ENCODE peak calls at places on chromosomes 7 and 10, in five cellular contexts. One of them, this sample, is unnamed.

GRCh38 chr10:52447931-52448353 is 133.9 kb downstream of the DKK1 start:
- DNase-seq in heart right ventricle: no peak
- DNase-seq in colonic mucosa: no peak
- DNase-seq in HCT116: no peak
- DNase-seq in WERI-Rb-1: no peak
- DNase-seq in this sample: no peak

GRCh38 chr7:16753932-16754571 is 497 bp downstream of the TSPAN13 start:
- DNase-seq in colonic mucosa: peak
- DNase-seq in HCT116: no peak
- DNase-seq in WERI-Rb-1: peak
- DNase-seq in heart right ventricle: peak
- DNase-seq in this sample: no peak

GRCh38 chr7:132029369-132030160 is 473.1 kb upstream of the PODXL start:
- DNase-seq in heart right ventricle: no peak
- DNase-seq in colonic mucosa: no peak
- DNase-seq in WERI-Rb-1: no peak
- DNase-seq in HCT116: no peak
- DNase-seq in this sample: no peak

GRCh38 chr7:93835684-93836083 is 54.9 kb downstream of the TFPI2 start:
- DNase-seq in HCT116: no peak
- DNase-seq in colonic mucosa: no peak
- DNase-seq in WERI-Rb-1: no peak
- DNase-seq in heart right ventricle: no peak
- DNase-seq in this sample: no peak

GRCh38 chr7:28411876-28412662 is at the start of gene CREB5:
- DNase-seq in heart right ventricle: peak
- DNase-seq in HCT116: no peak
- DNase-seq in WERI-Rb-1: no peak
- DNase-seq in colonic mucosa: no peak
- DNase-seq in this sample: no peak

GRCh38 chr10:30820282-30820991 is 190.9 kb upstream of the LYZL2 start:
- DNase-seq in WERI-Rb-1: no peak
- DNase-seq in colonic mucosa: no peak
- DNase-seq in HCT116: no peak
- DNase-seq in heart right ventricle: no peak
- DNase-seq in this sample: peak

GRCh38 chr10:46091834-46092522 is 45.9 kb upstream of the MSMB start:
- DNase-seq in HCT116: no peak
- DNase-seq in colonic mucosa: no peak
- DNase-seq in WERI-Rb-1: peak
- DNase-seq in heart right ventricle: no peak
- DNase-seq in this sample: no peak

GRCh38 chr7:31327071-31327470 is 13.5 kb downstream of the NEUROD6 start:
- DNase-seq in WERI-Rb-1: no peak
- DNase-seq in heart right ventricle: no peak
- DNase-seq in colonic mucosa: no peak
- DNase-seq in HCT116: no peak
- DNase-seq in this sample: no peak

GRCh38 chr10:131946321-131946751 is 35.4 kb downstream of the BNIP3 start:
- DNase-seq in WERI-Rb-1: no peak
- DNase-seq in heart right ventricle: no peak
- DNase-seq in colonic mucosa: no peak
- DNase-seq in HCT116: no peak
- DNase-seq in this sample: peak

GRCh38 chr7:45698527-45699309 is 124.5 kb downstream of the ADCY1 start:
- DNase-seq in HCT116: no peak
- DNase-seq in colonic mucosa: peak
- DNase-seq in heart right ventricle: no peak
- DNase-seq in WERI-Rb-1: no peak
- DNase-seq in this sample: no peak

GRCh38 chr10:45373783-45374450 is at the start of gene ALOX5:
- DNase-seq in HCT116: no peak
- DNase-seq in WERI-Rb-1: peak
- DNase-seq in colonic mucosa: peak
- DNase-seq in heart right ventricle: peak
- DNase-seq in this sample: no peak

GRCh38 chr10:117741524-117741923 is 199.0 kb downstream of the EMX2 start:
- DNase-seq in colonic mucosa: no peak
- DNase-seq in WERI-Rb-1: no peak
- DNase-seq in HCT116: no peak
- DNase-seq in heart right ventricle: no peak
- DNase-seq in this sample: no peak

GRCh38 chr10:73289958-73290357 is 37.5 kb upstream of the MRPS16 start:
- DNase-seq in HCT116: no peak
- DNase-seq in colonic mucosa: no peak
- DNase-seq in WERI-Rb-1: no peak
- DNase-seq in heart right ventricle: no peak
- DNase-seq in this sample: no peak

GRCh38 chr7:7323352-7323751 is 141.0 kb downstream of the C1GALT1 start:
- DNase-seq in heart right ventricle: no peak
- DNase-seq in HCT116: no peak
- DNase-seq in colonic mucosa: no peak
- DNase-seq in WERI-Rb-1: no peak
- DNase-seq in this sample: no peak

GRCh38 chr7:35658602-35659201 is 36.2 kb downstream of the HERPUD2 start:
- DNase-seq in heart right ventricle: no peak
- DNase-seq in WERI-Rb-1: no peak
- DNase-seq in colonic mucosa: no peak
- DNase-seq in HCT116: no peak
- DNase-seq in this sample: no peak

GRCh38 chr10:63671317-63671937 is 150.2 kb downstream of the REEP3 start:
- DNase-seq in colonic mucosa: no peak
- DNase-seq in HCT116: no peak
- DNase-seq in WERI-Rb-1: no peak
- DNase-seq in heart right ventricle: peak
- DNase-seq in this sample: peak

GRCh38 chr7:142328006-142328405 is 70.1 kb upstream of the PRSS58 start:
- DNase-seq in WERI-Rb-1: peak
- DNase-seq in HCT116: no peak
- DNase-seq in colonic mucosa: no peak
- DNase-seq in heart right ventricle: no peak
- DNase-seq in this sample: no peak

GRCh38 chr7:139659922-139660316 is 117.9 kb downstream of the HIPK2 start:
- DNase-seq in HCT116: no peak
- DNase-seq in heart right ventricle: no peak
- DNase-seq in colonic mucosa: no peak
- DNase-seq in WERI-Rb-1: no peak
- DNase-seq in this sample: no peak

GRCh38 chr10:128850647-128851046 is 616.4 kb upstream of the MGMT start:
- DNase-seq in heart right ventricle: no peak
- DNase-seq in WERI-Rb-1: no peak
- DNase-seq in HCT116: no peak
- DNase-seq in colonic mucosa: no peak
- DNase-seq in this sample: no peak

GRCh38 chr7:1555046-1555812 is 776 bp downstream of the TMEM184A start:
- DNase-seq in colonic mucosa: peak
- DNase-seq in HCT116: no peak
- DNase-seq in WERI-Rb-1: peak
- DNase-seq in heart right ventricle: no peak
- DNase-seq in this sample: peak

DNA sequence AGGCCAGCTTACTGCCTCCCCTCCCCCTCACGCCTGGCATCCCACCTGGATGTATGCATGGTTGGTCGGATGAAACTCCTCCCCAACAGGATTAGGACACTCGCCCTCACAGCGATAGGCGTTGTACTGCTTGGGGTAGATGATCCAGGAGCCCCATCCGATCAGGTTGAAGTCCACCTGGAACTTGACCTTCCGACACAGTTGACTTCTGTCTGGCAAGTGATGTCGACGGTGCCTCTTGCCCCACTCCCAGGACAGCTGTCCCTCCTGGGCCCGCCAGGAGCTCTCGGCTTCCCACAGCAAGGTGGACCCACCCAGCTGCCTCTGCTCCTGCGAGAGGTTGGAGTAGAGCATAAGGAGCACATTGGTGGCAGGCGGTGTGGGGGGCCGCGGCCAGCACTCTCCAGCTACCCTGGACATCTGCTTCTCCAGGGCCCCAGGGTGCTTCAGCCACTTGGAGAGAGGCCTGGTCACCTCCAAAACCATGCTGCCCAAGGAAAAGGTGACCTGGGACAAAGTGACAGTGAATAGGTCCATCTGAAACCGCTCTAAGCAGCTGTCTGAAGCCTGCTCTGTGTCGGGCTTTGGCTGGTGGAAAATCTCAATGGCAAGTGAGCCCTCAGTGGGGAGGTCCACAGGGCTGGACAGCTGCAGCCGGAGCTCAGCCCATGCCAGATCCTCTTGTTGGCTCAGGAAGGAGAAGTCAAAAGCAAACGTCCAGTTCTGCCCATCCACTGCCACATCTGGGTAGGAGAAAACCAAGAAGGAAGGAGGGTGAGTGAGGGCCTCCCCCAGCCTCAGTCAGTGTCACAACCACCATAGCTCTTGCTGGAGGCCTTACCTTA is 6.0 kb downstream of the NODAL start:
- DNase-seq in WERI-Rb-1: no peak
- DNase-seq in heart right ventricle: no peak
- DNase-seq in colonic mucosa: no peak
- DNase-seq in HCT116: no peak
- DNase-seq in this sample: no peak
- H3K27ac ChIP-seq in WERI-Rb-1: no peak
- H3K27ac ChIP-seq in heart right ventricle: no peak
- H3K27ac ChIP-seq in colonic mucosa: no peak
- H3K27ac ChIP-seq in HCT116: no peak
- H3K27ac ChIP-seq in this sample: no peak

GRCh38 chr10:34702982-34703381 is 112.1 kb downstream of the PARD3 start:
- DNase-seq in WERI-Rb-1: no peak
- DNase-seq in colonic mucosa: no peak
- DNase-seq in heart right ventricle: no peak
- DNase-seq in HCT116: no peak
- DNase-seq in this sample: no peak
- H3K27ac ChIP-seq in WERI-Rb-1: no peak
- H3K27ac ChIP-seq in colonic mucosa: no peak
- H3K27ac ChIP-seq in heart right ventricle: no peak
- H3K27ac ChIP-seq in HCT116: no peak
- H3K27ac ChIP-seq in this sample: no peak

GRCh38 chr10:121851791-121852190 is 76.0 kb downstream of the ATE1 start:
- DNase-seq in colonic mucosa: no peak
- DNase-seq in HCT116: no peak
- DNase-seq in heart right ventricle: no peak
- DNase-seq in WERI-Rb-1: no peak
- DNase-seq in this sample: no peak
- H3K27ac ChIP-seq in colonic mucosa: no peak
- H3K27ac ChIP-seq in HCT116: no peak
- H3K27ac ChIP-seq in heart right ventricle: no peak
- H3K27ac ChIP-seq in WERI-Rb-1: no peak
- H3K27ac ChIP-seq in this sample: no peak

GRCh38 chr10:70324341-70324861 is 40.6 kb upstream of the NPFFR1 start:
- DNase-seq in heart right ventricle: peak
- DNase-seq in HCT116: no peak
- DNase-seq in colonic mucosa: no peak
- DNase-seq in WERI-Rb-1: no peak
- DNase-seq in this sample: no peak

GRCh38 chr10:70323697-70324340 is 40.0 kb upstream of the NPFFR1 start:
- DNase-seq in heart right ventricle: no peak
- DNase-seq in HCT116: no peak
- DNase-seq in WERI-Rb-1: peak
- DNase-seq in colonic mucosa: no peak
- DNase-seq in this sample: no peak

GRCh38 chr10:70323143-70323696 is 39.4 kb upstream of the NPFFR1 start:
- DNase-seq in heart right ventricle: no peak
- DNase-seq in WERI-Rb-1: no peak
- DNase-seq in HCT116: no peak
- DNase-seq in colonic mucosa: no peak
- DNase-seq in this sample: no peak

GRCh38 chr10:70328018-70328417 is 44.2 kb upstream of the NPFFR1 start:
- DNase-seq in WERI-Rb-1: no peak
- DNase-seq in colonic mucosa: no peak
- DNase-seq in HCT116: no peak
- DNase-seq in heart right ventricle: no peak
- DNase-seq in this sample: no peak

GRCh38 chr10:70324951-70325781 is 41.4 kb upstream of the NPFFR1 start:
- DNase-seq in heart right ventricle: no peak
- DNase-seq in HCT116: no peak
- DNase-seq in WERI-Rb-1: peak
- DNase-seq in colonic mucosa: no peak
- DNase-seq in this sample: no peak
- H3K27ac ChIP-seq in heart right ventricle: no peak
- H3K27ac ChIP-seq in HCT116: no peak
- H3K27ac ChIP-seq in WERI-Rb-1: no peak
- H3K27ac ChIP-seq in colonic mucosa: no peak
- H3K27ac ChIP-seq in this sample: no peak

DNA sequence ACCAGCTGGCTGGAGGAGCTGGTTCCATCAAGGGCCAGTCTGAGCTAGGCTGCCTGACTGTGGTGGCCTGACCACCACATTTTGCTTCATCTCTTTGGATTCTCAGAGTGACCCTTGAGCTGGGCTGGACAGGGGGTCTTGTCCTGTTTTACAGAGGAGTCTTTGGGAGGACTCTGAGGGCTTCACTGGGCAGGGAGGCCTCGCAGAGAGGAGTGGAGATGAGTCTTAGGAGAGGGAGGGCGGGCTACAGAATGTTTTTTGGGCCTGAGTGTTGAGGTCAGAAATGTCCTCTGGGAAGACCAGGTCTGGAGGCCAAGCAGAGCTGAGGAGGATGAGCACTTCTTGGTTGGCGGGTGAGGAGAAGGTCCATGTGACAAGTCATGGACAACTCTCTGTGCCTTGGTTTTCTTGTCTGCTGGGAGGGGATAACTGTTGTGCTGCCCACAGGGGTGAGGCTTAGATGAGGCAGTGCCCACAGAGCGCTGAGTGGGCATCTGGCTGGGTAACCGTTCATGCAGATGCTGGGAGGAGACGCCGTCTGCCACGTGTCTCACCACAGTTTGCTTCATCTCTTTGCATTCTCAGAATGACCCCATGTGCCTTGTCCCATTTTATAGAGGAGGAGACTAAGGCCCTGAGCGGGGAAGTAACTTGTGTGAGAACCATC is 9.4 kb downstream of the TSPAN15 start:
- DNase-seq in HCT116: no peak
- DNase-seq in heart right ventricle: no peak
- DNase-seq in colonic mucosa: no peak
- DNase-seq in WERI-Rb-1: no peak
- DNase-seq in this sample: no peak
- H3K27ac ChIP-seq in HCT116: no peak
- H3K27ac ChIP-seq in heart right ventricle: peak
- H3K27ac ChIP-seq in colonic mucosa: peak
- H3K27ac ChIP-seq in WERI-Rb-1: no peak
- H3K27ac ChIP-seq in this sample: no peak

This sample was measured in AG04450.